ENCODE peak calls at places on chromosomes 16 and 17, in four cellular contexts. W, T, M and F are unnamed samples.

GRCh38 chr17:65553646-65554567 is 7.5 kb downstream of the AXIN2 start:
- DNase-seq in M (no peak), T (no peak), W (no peak), F (no peak)

GRCh38 chr17:59669411-59669810 is 37.8 kb downstream of the PTRH2 start:
- DNase-seq in W (no peak), T (no peak), M (no peak), F (no peak)

GRCh38 chr16:69481901-69482341 is 57.5 kb downstream of the CYB5B start:
- DNase-seq in W (peak), T (no peak), M (no peak), F (no peak)

GRCh38 chr16:87654826-87655225 is 52.5 kb downstream of the JPH3 start:
- DNase-seq in T (no peak), W (no peak), M (no peak), F (no peak)

GRCh38 chr16:85699224-85699558 is 10.4 kb upstream of the GINS2 start:
- DNase-seq in W (no peak), M (no peak), T (no peak), F (no peak)

GRCh38 chr17:68596411-68596945 is 4.7 kb downstream of the FAM20A start:
- DNase-seq in M (no peak), T (no peak), W (no peak), F (no peak)

GRCh38 chr16:72537684-72538083 is 365.7 kb upstream of the PMFBP1 start:
- DNase-seq in W (no peak), M (no peak), T (no peak), F (no peak)

GRCh38 chr17:63445571-63446217 is 412 bp downstream of the CYB561 start:
- DNase-seq in M (no peak), W (no peak), T (no peak), F (peak)

GRCh38 chr17:77512062-77512946 is 371.5 kb downstream of the SEC14L1 start:
- DNase-seq in W (no peak), M (no peak), T (peak), F (no peak)

GRCh38 chr16:767743-768235 is 7.3 kb downstream of the MSLN start:
- DNase-seq in W (no peak), T (no peak), M (no peak), F (no peak)

GRCh38 chr17:70161519-70161918 is 7.8 kb upstream of the KCNJ2 start:
- DNase-seq in T (no peak), W (no peak), M (no peak), F (no peak)

GRCh38 chr16:84486126-84486525 is 18.3 kb downstream of the MEAK7 start:
- DNase-seq in W (no peak), T (no peak), M (no peak), F (no peak)

GRCh38 chr17:5587431-5588032 is 3.2 kb upstream of the NLRP1 start:
- DNase-seq in T (peak), M (no peak), W (peak), F (peak)

GRCh38 chr17:50779747-50780363 is 12.5 kb upstream of the ANKRD40CL start:
- DNase-seq in T (no peak), W (no peak), M (no peak), F (no peak)

DNA sequence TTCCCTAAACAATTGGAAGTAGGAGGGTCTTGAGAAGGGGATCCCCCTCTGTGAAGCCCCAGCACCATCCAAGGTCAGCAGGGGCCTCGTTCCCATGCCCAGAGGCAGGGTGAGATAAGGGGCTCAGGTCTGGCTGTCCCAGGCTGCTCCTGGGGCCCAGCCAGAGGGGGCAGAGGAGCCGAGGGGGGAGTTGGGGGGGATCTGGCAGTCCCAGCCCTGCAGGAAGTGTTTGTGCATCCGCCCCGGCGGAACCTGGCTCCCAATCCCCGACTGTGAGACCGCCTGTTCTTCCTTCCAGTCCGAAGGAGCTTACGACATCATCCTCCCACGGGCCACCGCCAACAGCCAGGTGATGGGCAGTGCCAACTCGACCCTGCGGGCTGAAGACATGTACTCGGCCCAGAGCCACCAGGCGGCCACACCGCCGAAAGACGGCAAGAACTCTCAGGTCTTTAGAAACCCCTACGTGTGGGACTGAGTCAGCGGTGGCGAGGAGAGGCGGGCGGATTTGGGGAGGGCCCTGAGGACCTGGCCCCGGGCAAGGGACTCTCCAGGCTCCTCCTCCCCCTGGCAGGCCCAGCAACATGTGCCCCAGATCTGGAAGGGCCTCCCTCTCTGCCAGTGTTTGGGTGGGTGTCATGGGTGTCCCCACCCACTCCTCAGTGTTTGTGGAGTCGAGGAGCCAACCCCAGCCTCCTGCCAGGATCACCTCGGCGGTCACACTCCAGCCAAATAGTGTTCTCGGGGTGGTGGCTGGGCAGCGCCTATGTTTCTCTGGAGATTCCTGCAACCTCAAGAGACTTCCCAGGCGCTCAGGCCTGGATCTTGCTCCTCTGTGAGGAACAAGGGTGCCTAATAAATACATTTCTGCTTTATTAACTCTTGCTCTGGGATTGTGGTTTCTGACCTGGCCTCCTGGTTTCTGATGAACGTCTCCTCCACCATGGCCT is 14.9 kb downstream of the GPRC5C start:
- DNase-seq in T (no peak), W (no peak), M (no peak), F (no peak)
- TF ChIP-seq TARDBP in T (no peak), W (no peak), M (no peak), F (no peak)

DNA sequence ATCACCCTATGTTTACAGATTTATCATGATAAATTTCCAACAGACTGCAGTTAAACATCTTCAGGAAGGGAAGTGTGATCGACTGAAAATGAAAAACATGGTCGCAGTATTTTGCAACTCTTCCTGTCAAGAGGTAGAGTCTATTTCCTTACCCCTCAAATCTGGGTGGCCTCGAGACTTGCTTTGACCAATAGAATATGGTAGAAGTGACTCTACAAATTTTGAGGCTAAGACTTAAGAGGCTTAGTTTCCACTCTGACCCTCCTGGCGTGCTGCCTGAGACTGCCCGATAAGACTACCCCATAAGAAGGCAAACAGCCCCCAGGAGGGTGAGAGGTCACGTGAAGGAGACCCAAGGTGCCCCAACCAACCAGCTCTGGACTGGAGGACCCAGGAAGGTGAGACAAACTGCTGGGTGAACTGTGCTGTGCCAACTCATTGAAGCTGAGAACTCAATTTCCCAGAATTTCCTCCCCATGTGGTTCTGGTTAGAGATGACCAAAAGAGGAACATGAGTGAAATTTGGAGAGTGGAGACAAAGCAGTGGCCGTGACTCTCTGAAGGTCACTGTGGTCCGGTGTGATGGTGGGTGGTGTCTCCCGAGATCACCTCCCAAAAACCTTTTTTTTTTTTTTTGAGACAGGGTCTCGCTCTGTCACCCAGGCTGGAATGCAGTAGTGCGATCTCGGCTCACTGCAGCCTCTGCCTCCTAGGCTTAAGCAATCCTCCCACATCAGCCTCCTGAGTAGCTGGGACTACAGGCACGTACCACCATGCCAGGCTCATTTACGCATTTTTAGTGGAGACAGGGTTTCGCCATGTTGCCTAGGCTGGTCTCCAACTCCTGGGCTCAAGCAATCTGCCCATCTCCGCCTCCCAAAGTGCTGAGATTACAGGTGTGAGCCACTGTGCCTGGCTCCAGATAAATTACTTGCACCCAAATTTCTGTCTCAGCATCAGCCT is 38.2 kb upstream of the LITAF start:
- DNase-seq in M (no peak), T (no peak), W (peak), F (no peak)
- TF ChIP-seq TARDBP in M (no peak), T (no peak), W (no peak), F (no peak)

DNA sequence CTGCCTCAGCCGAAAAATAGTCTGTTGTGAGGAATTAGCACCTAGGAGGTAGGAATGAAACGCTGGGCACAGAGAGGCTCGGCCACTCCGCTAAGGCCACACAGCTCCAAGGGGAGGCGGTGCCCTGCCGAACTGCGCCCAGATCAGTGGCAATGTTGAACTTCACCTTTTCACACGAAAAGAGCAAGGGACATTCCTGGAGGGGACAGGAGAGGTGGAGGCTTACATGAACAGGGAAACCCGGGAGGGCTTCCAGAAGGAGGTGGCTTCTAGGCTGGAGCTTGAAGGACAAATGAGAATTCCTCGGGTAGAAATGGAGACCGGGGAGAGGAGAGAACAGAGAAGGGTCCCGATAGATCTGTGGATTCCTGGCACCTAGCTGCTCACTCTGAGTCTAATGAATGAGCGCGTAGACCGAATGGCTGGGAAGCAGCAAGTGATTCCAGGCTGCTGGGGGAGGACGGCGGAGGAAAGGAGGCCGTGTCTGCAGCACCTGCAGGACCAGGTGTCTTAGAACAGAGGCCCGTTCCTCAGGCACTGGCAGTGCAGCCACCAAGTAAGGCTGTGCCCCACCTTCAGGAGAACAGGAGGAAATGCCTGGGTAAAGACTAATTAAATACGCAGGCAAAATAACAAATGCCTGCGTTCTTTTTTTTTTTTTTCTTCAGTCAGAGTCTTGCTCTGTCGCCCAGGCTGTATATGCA is 723 bp upstream of the SLC38A10 start:
- DNase-seq in T (peak), W (no peak), M (no peak), F (peak)
- TF ChIP-seq TARDBP in T (no peak), W (peak), M (no peak), F (no peak)

GRCh38 chr17:1461193-1461944 is 5.3 kb upstream of the CRK start:
- DNase-seq in W (no peak), T (no peak), M (no peak), F (no peak)

GRCh38 chr17:1460233-1460632 is 4.2 kb upstream of the CRK start:
- DNase-seq in M (no peak), W (no peak), T (peak), F (no peak)

GRCh38 chr17:1464186-1464585 is 8.2 kb upstream of the CRK start:
- DNase-seq in M (no peak), W (no peak), T (no peak), F (no peak)

GRCh38 chr17:1467258-1467657 is 11.2 kb upstream of the CRK start:
- DNase-seq in M (no peak), T (no peak), W (no peak), F (no peak)

GRCh38 chr17:1462164-1463112 is 6.4 kb upstream of the CRK start:
- DNase-seq in T (no peak), W (no peak), M (no peak), F (no peak)
- TF ChIP-seq TARDBP in T (no peak), W (no peak), M (no peak), F (no peak)

GRCh38 chr17:19448341-19449268 is 37.6 kb downstream of the RNF112 start:
- DNase-seq in M (no peak), T (peak), W (no peak), F (no peak)
- TF ChIP-seq TARDBP in M (no peak), T (no peak), W (no peak), F (no peak)